ENCODE peak calls at places on chromosomes 3 and 15, in eight cellular contexts. U is epithelial cell of esophagus, Q is endothelial cell of umbilical vein, V is SK-N-SH, O is fibroblast of lung, B is cardiac fibroblast, W is lower leg skin, T is brain microvascular endothelial cell. R is an unnamed sample.

GRCh38 chr3:113428581-113428980 is 12.7 kb downstream of the CFAP44 start:
- DNase-seq in Q (peak), O (no peak), T (no peak), B (peak), V (no peak), W (no peak), U (peak), R (no peak)

GRCh38 chr3:30871720-30872119 is 22.7 kb downstream of the GADL1 start:
- DNase-seq in B (no peak), V (no peak), O (peak), W (no peak), U (no peak), Q (no peak), T (peak), R (no peak)

GRCh38 chr15:38551720-38552627 is 12.6 kb downstream of the RASGRP1 start:
- DNase-seq in U (no peak), W (no peak), B (no peak), O (no peak), V (no peak), Q (no peak), T (no peak), R (no peak)

GRCh38 chr15:57321973-57322601 is 54.2 kb upstream of the CGNL1 start:
- DNase-seq in B (no peak), V (no peak), U (no peak), T (no peak), O (no peak), W (no peak), Q (peak), R (no peak)

GRCh38 chr3:65146149-65146548 is 458.3 kb upstream of the ADAMTS9 start:
- DNase-seq in B (peak), T (peak), V (no peak), W (no peak), O (peak), Q (no peak), U (peak), R (peak)

GRCh38 chr15:49190586-49190985 is 20.5 kb downstream of the GALK2 start:
- DNase-seq in V (no peak), Q (no peak), U (no peak), T (no peak), W (no peak), O (no peak), B (no peak), R (no peak)

GRCh38 chr3:32282578-32282977 is 44.1 kb downstream of the CMTM8 start:
- DNase-seq in T (no peak), Q (peak), O (no peak), W (no peak), U (no peak), V (no peak), B (no peak), R (no peak)

GRCh38 chr3:112129925-112130637 is 3.0 kb downstream of the GCSAM start:
- DNase-seq in O (no peak), W (no peak), B (no peak), Q (no peak), T (no peak), U (no peak), V (no peak), R (no peak)

GRCh38 chr3:122609798-122610559 is 32.5 kb downstream of the PARP15 start:
- DNase-seq in V (no peak), W (no peak), T (peak), B (peak), U (peak), O (peak), Q (peak), R (peak)

GRCh38 chr15:73965730-73966103 is 26.4 kb downstream of the STOML1 start:
- DNase-seq in U (peak), W (no peak), T (no peak), V (no peak), Q (no peak), O (peak), B (peak), R (peak)

GRCh38 chr3:139309880-139310279 is 33.9 kb upstream of the MRPS22 start:
- DNase-seq in T (no peak), O (peak), U (no peak), B (peak), V (no peak), Q (no peak), W (no peak), R (peak)

GRCh38 chr3:1087066-1087555 is 5.7 kb upstream of the CNTN6 start:
- DNase-seq in O (peak), V (no peak), Q (no peak), U (peak), T (peak), B (peak), W (peak), R (peak)

GRCh38 chr3:71217640-71218222 is 365.8 kb downstream of the FOXP1 start:
- DNase-seq in B (no peak), V (no peak), T (no peak), O (no peak), W (no peak), Q (no peak), U (no peak), R (no peak)

GRCh38 chr3:195847061-195847950 is 35.6 kb upstream of the MUC4 start:
- DNase-seq in U (no peak), V (no peak), B (peak), W (no peak), O (peak), T (peak), Q (no peak), R (peak)

GRCh38 chr15:57171414-57171813 is 204.9 kb upstream of the CGNL1 start:
- DNase-seq in O (no peak), B (peak), V (peak), U (peak), T (no peak), W (no peak), Q (no peak), R (no peak)

GRCh38 chr3:194872669-194872977 is 186.9 kb downstream of the FAM43A start:
- DNase-seq in U (peak), Q (peak), T (no peak), W (no peak), B (peak), V (no peak), O (no peak), R (peak)

DNA sequence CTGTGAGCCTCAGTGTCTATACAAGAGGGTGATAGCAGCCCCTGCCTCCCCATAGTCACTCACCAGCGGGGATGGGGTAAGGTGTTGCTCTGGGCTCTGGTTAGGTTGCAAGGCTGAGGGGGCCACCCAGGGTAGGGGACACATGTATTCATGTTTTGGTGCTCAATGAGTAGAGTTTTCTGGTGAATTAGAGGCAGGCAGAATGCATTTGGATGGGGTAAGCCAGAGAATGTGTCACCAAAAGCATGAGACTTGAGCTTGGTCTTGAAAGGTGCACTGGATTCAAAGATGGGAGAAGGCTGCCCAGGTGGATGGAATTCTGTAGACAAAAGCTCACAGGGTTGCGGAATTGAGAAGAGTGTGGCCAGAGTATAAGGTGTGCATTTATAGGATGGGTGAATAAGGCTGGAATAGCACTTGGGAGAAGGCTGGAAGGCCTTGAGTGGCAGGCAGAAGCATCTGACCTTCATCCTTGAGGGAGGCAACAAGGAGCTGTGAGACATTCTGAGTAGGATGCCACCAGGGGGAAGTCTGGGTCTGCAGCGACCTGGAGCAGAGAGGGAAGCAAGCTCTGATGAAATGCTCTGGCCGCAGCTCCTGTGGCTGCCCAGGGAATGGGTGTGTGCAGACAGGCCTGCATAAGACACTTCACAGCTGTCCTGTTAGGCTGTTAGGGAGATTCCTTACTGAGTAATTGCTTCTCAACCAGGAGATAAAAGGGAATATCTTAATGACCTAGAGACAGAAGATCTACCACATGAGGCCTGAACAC is 149.6 kb downstream of the CHDH start:
- DNase-seq in Q (no peak), V (no peak), U (no peak), B (no peak), O (peak), W (no peak), T (no peak), R (no peak)
- TF ChIP-seq CTCF in Q (no peak), V (no peak), U (no peak), B (no peak), O (no peak), W (no peak), T (no peak), R (no peak)

DNA sequence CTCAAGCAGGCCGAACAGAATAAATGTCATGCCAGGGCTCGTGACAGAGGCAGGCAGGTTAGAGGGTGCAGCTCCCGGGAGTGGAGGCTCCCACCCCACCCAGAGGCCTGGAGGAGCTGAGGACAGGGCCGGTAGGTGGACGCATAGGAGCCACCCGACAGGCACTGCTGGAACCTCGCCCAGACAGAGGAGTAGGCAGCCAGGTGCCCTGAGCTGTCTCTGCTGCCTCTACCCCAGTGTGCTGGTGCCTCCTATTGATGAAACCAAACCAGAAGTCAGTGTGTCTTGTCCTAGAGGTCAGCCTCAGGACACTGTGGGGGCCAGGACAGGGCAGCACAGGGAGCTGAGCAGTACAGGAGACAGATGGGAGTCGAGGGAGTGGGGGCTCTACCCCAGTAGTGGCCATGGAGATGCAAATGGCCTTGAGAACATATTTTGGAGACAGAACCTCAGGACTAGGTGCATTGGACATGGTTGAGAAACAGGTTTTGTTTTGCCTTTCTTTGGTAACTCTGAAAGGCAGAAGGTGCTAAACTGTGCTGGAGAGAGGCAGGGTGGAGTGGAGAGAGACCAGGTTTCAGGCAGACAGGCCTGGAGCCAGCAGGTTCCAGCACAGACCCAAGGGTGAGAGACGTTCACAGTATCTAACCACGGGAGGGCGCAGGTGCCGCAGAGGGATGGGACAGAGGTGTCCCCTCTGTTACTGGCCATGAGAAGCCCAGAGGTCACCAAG is 15.4 kb upstream of the KLF15 start:
- DNase-seq in U (no peak), V (no peak), W (no peak), Q (no peak), O (no peak), B (no peak), T (no peak), R (no peak)
- TF ChIP-seq CTCF in U (no peak), V (no peak), W (no peak), Q (no peak), O (no peak), B (no peak), T (no peak), R (no peak)

GRCh38 chr15:85543741-85544155 is 163.3 kb downstream of the AKAP13 start:
- DNase-seq in O (peak), U (peak), T (no peak), W (peak), B (no peak), Q (peak), V (no peak), R (no peak)
- TF ChIP-seq CTCF in O (no peak), U (no peak), T (no peak), W (no peak), B (peak), Q (no peak), V (no peak), R (no peak)

GRCh38 chr3:181212271-181212670 is 222.7 kb upstream of the DNAJC19 start:
- DNase-seq in T (no peak), Q (no peak), W (no peak), B (no peak), V (no peak), O (no peak), U (peak), R (no peak)

GRCh38 chr3:181213347-181213746 is 223.8 kb upstream of the DNAJC19 start:
- DNase-seq in O (no peak), W (no peak), V (no peak), T (no peak), Q (no peak), B (no peak), U (no peak), R (no peak)

DNA sequence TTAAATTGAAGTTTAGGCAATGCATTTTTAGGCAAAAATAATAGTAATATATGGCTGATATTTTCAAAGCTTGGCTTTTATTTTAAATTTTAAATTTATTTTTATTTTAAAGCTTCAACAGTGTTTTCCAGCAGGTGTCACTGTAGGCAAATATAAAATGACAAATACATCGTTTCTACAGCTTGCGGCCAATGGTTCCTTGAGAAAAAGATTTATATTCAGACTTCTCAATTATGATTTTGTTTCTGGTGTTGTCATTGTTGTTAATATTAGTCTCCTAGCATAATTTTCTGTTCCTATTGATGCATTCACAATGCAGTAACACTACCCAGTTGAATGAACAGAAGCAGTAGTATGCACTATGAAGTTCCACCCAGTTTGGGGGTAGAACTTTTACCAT is 220.7 kb upstream of the DNAJC19 start:
- DNase-seq in O (peak), V (peak), U (peak), B (peak), T (peak), Q (peak), W (no peak), R (peak)
- TF ChIP-seq CTCF in O (no peak), V (peak), U (peak), B (no peak), T (peak), Q (peak), W (no peak), R (peak)

DNA sequence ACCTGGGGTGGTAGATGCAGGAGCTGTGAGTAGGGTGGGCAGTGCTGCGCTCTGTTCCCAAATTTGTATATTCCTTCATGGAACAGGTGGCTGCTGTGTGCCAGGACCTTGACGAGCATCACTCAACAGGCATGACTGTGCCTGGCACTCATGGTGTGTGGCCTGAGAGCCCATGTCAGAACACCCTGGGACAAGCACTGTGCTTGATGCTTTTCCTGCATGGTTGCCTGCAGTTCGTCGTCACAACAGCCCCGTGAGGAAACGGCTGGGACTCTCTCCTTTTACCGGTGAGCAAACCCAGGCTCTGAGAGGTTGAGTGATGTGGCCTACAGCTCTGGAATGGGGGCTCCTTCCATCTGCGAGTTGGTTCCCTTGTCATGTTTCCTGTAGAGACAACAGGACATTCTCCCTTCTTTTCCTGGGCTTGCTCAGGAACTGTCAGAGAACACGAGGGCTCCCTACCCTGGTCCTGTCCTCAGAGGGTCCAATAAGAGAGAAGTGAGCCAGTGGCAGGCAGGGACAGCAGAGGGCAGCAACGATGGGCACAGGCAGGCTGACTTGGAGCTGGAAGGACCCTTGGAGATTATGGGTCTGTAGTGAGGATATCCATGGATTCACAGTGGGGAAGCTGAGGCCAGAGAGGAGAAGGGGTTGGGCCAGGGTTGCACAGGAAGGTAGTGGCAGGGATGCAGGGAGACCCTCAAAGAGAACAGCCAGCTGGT is 37.4 kb downstream of the PRKCD start:
- DNase-seq in T (no peak), O (no peak), V (peak), B (no peak), U (no peak), W (no peak), Q (no peak), R (no peak)
- TF ChIP-seq CTCF in T (peak), O (no peak), V (peak), B (peak), U (no peak), W (no peak), Q (no peak), R (peak)

DNA sequence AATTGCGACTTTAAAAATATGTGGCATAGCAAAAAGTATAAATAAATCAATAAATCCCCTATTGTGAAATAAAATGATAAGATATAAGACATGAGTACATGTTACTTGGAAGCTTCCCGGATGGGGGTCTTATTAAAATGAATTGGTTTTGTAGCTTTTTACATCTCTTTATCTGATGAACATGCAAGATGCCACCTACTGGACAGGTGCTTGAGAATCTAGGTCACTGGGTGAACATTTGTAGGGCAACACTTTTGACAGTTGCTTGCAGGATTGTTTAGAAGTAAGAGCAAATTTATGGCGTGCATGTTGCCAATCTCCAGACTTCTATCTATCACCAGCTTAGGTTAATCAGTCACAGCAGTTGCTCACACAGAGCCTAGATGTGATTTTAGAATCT is 362.7 kb upstream of the SUCLG2 start:
- DNase-seq in T (no peak), W (no peak), U (peak), B (no peak), O (no peak), Q (no peak), V (no peak), R (no peak)
- TF ChIP-seq CTCF in T (no peak), W (no peak), U (peak), B (no peak), O (no peak), Q (no peak), V (no peak), R (peak)

GRCh38 chr3:26521261-26521660 is 101.3 kb upstream of the LRRC3B start:
- DNase-seq in O (no peak), Q (no peak), W (no peak), U (no peak), B (no peak), T (no peak), V (no peak), R (no peak)

DNA sequence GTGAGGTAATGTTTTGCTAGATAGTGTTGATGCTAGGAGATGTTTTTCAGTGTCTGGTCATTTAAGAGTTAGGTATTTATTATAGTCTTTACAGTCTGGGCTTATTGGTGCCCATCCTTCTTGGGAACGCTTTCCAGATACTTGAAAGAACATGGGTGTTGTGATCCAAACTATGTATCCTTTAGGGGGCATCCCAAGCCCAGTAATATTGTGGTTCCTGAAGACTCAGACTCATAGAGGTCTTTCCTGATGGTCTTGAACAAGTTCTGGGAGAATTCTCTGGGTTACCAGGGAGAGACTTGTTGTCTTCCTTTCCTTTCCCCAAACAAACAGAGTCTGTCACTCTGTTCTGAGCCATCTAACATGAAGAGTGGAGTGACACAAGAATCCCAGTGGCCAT is 99.7 kb upstream of the LRRC3B start:
- DNase-seq in V (no peak), O (no peak), W (no peak), Q (no peak), B (no peak), U (no peak), T (no peak), R (no peak)
- TF ChIP-seq CTCF in V (no peak), O (no peak), W (no peak), Q (no peak), B (no peak), U (no peak), T (no peak), R (no peak)

DNA sequence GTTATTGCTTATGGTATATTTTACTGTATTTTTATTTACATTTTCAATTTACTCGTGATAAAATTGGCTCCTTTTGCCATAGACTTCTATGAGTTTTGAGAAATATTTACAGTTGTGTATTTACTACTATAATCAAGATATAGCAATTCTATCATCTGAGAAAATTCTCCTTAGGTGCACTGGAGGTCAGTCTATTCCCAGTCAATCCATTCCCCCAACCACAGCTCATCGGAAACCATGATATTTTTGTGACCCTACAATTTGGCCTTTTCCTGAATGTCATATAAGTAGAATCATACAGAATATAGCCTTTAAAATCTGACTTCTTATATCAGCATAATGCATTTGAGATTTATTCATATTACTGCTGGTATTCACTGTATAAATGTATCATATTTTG is 114.7 kb upstream of the LRTM1 start:
- DNase-seq in U (no peak), V (no peak), B (peak), Q (no peak), T (no peak), O (peak), W (no peak), R (no peak)
- TF ChIP-seq CTCF in U (no peak), V (peak), B (no peak), Q (no peak), T (peak), O (no peak), W (no peak), R (no peak)

GRCh38 chr3:154310840-154311239 is 13.4 kb downstream of the DHX36 start:
- DNase-seq in W (no peak), U (no peak), V (no peak), Q (peak), O (peak), B (peak), T (peak), R (peak)

GRCh38 chr3:154316974-154317767 is 7.1 kb downstream of the DHX36 start:
- DNase-seq in T (no peak), O (no peak), U (no peak), V (no peak), W (no peak), Q (no peak), B (peak), R (no peak)

DNA sequence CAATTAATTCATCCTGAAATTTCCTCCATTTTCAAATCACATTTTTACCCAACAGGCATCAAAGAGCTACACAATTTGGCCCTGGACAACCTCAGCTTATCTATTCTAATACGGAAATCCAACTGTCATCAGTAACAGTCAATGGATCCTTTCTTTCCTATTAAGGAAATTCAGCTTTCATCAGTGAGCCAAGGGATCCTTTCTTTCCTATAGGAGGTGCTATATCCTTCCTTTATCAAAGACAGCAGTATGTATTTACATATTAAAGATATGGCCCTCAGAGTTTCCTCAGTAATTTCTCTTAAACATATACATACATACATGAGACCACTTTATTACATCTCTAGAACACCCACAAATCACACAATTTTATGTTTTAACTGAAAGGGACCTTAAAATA is 10.1 kb downstream of the DHX36 start:
- DNase-seq in U (no peak), V (no peak), W (no peak), B (no peak), T (no peak), O (no peak), Q (no peak), R (no peak)
- TF ChIP-seq CTCF in U (no peak), V (peak), W (no peak), B (no peak), T (no peak), O (no peak), Q (no peak), R (no peak)

R was measured in astrocyte of the spinal cord.